ENCODE peak calls at places on chromosomes 2 and 18, in eight cellular contexts. V, B, L, E, A, R, K and D are unnamed samples.

GRCh38 chr2:111927723-111928122 is 29.3 kb downstream of the MERTK start:
- DNase-seq in V (no peak), B (no peak), L (no peak), E (no peak), A (no peak), R (no peak), K (no peak), D (no peak)

GRCh38 chr18:9779630-9780029 is 71.5 kb downstream of the RAB31 start:
- DNase-seq in V (no peak), B (no peak), L (no peak), E (no peak), A (no peak), R (no peak), K (no peak), D (peak)

GRCh38 chr2:125684256-125684655 is 971.7 kb upstream of the GYPC start:
- DNase-seq in V (no peak), B (no peak), L (no peak), E (no peak), A (no peak), R (no peak), K (no peak), D (no peak)

GRCh38 chr2:47230418-47230817 is 75.3 kb upstream of the STPG4 start:
- DNase-seq in V (no peak), B (peak), L (no peak), E (peak), A (peak), R (peak), K (no peak), D (peak)

GRCh38 chr2:185771396-185771795 is 32.8 kb downstream of the FSIP2 start:
- DNase-seq in V (no peak), B (no peak), L (no peak), E (no peak), A (no peak), R (no peak), K (no peak), D (no peak)

GRCh38 chr2:109487237-109487869 is 126.4 kb downstream of the SEPTIN10 start:
- DNase-seq in V (no peak), B (no peak), L (no peak), E (peak), A (no peak), R (no peak), K (no peak), D (no peak)

GRCh38 chr2:101204400-101205095 is 48.1 kb upstream of the CNOT11 start:
- DNase-seq in V (no peak), B (no peak), L (no peak), E (no peak), A (no peak), R (no peak), K (no peak), D (no peak)

GRCh38 chr2:37771600-37772088 is 100.2 kb upstream of the CDC42EP3 start:
- DNase-seq in V (no peak), B (peak), L (no peak), E (peak), A (no peak), R (no peak), K (no peak), D (no peak)

GRCh38 chr18:77865853-77866252 is 616.2 kb downstream of the GALR1 start:
- DNase-seq in V (no peak), B (no peak), L (no peak), E (no peak), A (no peak), R (no peak), K (no peak), D (no peak)

GRCh38 chr2:157784169-157784822 is 91.8 kb downstream of the ACVR1 start:
- DNase-seq in V (no peak), B (peak), L (peak), E (peak), A (peak), R (no peak), K (peak), D (peak)

GRCh38 chr18:9413586-9413985 is 61.7 kb upstream of the RALBP1 start:
- DNase-seq in V (no peak), B (no peak), L (no peak), E (peak), A (no peak), R (no peak), K (no peak), D (no peak)

GRCh38 chr2:241080405-241081189 is 21.5 kb downstream of the MTERF4 start:
- DNase-seq in V (no peak), B (no peak), L (no peak), E (no peak), A (no peak), R (no peak), K (no peak), D (no peak)
- TF ChIP-seq CTCF in V (no peak), B (no peak), L (no peak), E (no peak), A (no peak), R (no peak), K (no peak), D (no peak)

GRCh38 chr18:31497711-31498449 is at the start of gene DSG2:
- DNase-seq in V (peak), B (peak), L (peak), E (peak), A (peak), R (no peak), K (peak), D (peak)

GRCh38 chr18:31500161-31500688 is 2.2 kb downstream of the DSG2 start:
- DNase-seq in V (no peak), B (no peak), L (no peak), E (no peak), A (no peak), R (no peak), K (no peak), D (no peak)

GRCh38 chr18:31499157-31499524 is 1.2 kb downstream of the DSG2 start:
- DNase-seq in V (no peak), B (no peak), L (no peak), E (no peak), A (no peak), R (no peak), K (no peak), D (peak)

GRCh38 chr18:31498450-31499156 is 626 bp downstream of the DSG2 start:
- DNase-seq in V (no peak), B (no peak), L (no peak), E (no peak), A (peak), R (no peak), K (no peak), D (peak)

DNA sequence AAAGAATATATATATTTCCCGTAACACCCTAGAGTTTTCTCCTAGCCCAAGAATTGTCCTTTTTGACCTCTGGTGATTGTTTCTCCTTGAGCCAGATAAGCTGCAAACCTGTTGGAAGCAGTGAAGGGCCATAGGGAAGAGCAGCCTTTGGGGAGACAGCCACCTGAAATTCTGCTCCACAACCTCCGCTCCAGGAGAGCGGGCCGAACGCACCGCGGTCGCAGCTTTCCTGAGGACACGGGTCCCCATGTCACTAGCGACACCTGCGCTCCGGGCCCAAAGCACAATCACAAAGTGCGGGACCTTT is 620 bp upstream of the DSG2 start:
- DNase-seq in V (no peak), B (no peak), L (no peak), E (no peak), A (no peak), R (no peak), K (no peak), D (peak)
- H3K27ac ChIP-seq in V (no peak), B (peak), L (peak), E (no peak), A (peak), R (no peak), K (no peak), D (peak)

DNA sequence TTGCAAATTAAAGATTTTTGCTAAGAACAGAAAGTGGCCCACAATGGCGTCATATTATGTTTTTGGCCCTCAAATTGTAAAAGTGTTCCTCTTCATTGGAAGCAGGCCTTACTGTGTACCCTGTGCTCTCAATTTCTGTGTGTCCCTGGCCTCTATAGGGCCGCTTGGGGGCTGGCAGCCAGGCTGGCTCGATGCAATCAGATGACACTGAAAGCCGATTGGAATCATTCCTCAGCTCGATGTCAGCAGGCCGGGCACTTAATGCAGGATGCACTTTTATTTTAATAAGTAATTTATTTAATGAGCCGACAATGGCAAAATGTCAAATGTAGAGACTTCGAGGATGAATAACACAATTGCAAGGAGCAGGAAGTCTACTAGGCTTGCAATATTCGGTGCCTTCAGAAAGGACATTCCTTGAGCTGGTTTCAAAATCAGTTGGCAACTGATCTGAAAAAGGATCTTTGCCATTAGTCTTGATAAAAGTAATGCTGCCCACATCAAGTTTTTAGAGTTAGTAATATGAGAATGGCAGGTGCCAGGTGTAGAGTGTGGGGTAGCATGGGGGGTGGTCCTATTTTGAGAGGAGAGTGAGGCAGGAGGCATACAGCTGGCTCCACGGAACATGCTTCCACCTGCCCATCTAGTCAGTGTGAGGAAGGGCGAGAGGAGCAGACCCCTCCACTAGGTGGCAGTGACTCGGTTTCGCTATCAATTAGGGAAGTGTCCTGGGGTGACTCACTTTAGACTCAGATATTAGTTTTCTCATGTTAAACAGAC is 80.7 kb downstream of the NABP1 start:
- DNase-seq in V (peak), B (no peak), L (peak), E (peak), A (no peak), R (no peak), K (peak), D (peak)
- TF ChIP-seq CTCF in V (peak), B (no peak), L (peak), E (peak), A (no peak), R (no peak), K (peak), D (peak)

GRCh38 chr2:239003933-239004636 is 156.2 kb downstream of the TWIST2 start:
- DNase-seq in V (no peak), B (peak), L (peak), E (no peak), A (no peak), R (peak), K (no peak), D (no peak)

GRCh38 chr2:239002591-239002959 is 154.7 kb downstream of the TWIST2 start:
- DNase-seq in V (no peak), B (no peak), L (no peak), E (no peak), A (no peak), R (no peak), K (no peak), D (no peak)

GRCh38 chr2:239005586-239005985 is 157.7 kb downstream of the TWIST2 start:
- DNase-seq in V (no peak), B (peak), L (peak), E (no peak), A (no peak), R (peak), K (no peak), D (no peak)

GRCh38 chr2:239001794-239002193 is 153.9 kb downstream of the TWIST2 start:
- DNase-seq in V (no peak), B (no peak), L (no peak), E (no peak), A (no peak), R (no peak), K (no peak), D (no peak)

DNA sequence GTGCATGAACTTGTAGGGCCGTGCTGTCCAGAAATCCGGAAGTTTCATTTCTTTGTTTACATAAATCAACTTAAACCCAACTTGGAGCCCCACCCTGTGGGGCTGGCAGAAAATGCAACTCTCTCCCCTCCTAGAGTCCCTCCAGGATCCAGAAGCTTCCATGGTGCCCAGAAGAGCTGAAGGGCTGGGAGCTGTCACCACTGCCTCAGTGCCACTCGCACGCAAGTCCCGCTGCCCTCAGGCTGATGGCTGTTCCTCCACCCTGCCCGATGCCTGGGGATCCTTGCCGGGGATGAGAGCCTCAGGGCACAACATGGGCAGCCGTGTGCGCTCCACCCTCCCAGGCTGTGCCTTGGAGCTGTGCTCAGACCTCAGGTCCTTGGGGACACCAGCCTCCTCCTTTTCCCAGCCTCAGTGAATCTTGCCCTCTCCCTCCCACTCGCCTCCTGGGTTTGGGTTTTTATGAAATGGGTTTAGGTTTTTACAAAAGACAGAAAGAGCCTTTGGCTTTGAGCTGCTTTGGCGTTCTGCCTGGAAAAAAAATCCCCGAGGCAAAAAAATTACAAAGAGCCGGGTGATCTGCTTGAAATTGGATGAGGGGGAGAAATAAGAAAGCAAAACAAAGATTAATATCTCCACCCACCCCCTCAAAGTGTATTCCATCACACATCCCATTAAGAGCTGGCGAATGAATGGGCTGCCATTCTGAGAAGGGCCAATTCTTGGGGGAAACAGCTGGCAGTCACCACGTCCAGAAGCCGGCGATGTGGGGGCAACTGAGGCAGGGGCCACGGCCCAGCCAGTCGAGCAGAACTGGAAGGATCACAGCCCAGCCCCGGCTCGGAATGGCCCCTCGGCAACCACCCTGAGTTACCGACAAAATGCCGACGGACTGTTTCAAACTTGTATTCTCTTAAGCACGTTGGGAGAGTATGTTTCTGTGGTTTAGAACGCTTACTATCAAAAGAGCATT is 155.4 kb downstream of the TWIST2 start:
- DNase-seq in V (no peak), B (peak), L (peak), E (peak), A (no peak), R (no peak), K (no peak), D (peak)
- H3K27ac ChIP-seq in V (no peak), B (peak), L (no peak), E (no peak), A (peak), R (peak), K (no peak), D (no peak)

DNA sequence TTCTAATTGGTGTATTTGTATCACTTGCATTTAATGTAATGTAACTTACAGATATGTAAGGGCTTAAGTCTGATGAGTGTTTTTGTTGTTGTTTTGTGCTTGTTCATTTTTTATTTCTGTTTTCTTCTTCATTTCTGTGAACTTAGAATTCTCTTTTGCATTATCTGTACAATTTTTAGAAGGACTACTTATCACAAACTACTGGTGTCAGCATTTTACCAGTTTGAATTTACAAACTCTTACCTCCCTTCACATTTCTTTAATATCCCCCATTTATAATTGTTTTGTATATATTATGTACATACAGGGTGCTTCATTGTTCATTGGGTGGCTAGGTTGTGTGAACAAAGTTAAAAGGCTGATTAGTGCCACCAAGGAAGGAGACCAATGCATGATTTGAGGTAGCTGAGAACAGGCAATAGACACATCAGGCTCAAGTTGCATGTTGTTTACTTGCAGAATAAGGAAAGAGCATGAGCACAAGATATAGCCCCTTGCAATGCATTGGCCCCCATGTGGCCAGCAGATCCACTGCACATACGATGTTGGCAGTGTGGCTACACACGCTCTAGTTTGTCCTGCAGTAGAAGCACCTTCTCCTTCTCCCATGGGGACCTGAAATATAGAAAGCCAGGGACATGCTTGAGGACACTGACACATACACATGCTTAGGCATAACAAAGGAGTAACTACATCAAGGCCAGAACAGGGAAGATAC is 198.2 kb downstream of the CD8B2 start:
- DNase-seq in V (no peak), B (no peak), L (no peak), E (no peak), A (no peak), R (no peak), K (no peak), D (no peak)
- TF ChIP-seq CTCF in V (peak), B (no peak), L (no peak), E (no peak), A (no peak), R (no peak), K (peak), D (no peak)

GRCh38 chr2:127155901-127156300 is 48.9 kb upstream of the BIN1 start:
- DNase-seq in V (no peak), B (peak), L (no peak), E (peak), A (no peak), R (no peak), K (no peak), D (no peak)

GRCh38 chr2:127154985-127155650 is 48.2 kb upstream of the BIN1 start:
- DNase-seq in V (no peak), B (peak), L (no peak), E (peak), A (no peak), R (no peak), K (no peak), D (no peak)

GRCh38 chr2:127153691-127154158 is 46.8 kb upstream of the BIN1 start:
- DNase-seq in V (no peak), B (peak), L (no peak), E (peak), A (no peak), R (no peak), K (no peak), D (peak)

GRCh38 chr2:127157114-127157513 is 50.2 kb upstream of the BIN1 start:
- DNase-seq in V (no peak), B (peak), L (no peak), E (no peak), A (no peak), R (no peak), K (no peak), D (no peak)

DNA sequence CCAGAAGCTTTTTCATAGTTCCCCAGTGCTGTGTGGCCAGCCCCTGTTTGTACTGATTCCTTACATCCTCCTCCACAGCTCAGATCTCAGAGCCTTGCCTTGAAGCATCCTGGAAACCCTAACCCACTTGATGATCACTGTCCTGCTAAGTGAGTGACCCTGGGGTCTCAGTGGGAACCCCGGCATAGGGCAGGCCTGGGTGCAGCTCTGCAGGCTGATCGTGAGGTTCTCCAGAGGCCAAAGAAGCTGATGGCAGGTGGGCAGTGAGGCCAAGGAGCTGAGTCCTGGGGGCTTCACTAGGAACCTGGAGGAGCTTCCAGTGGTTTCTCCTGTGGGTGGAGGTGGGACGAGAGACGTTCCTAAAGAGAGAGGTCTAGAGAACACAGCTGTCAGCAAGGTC is 47.4 kb upstream of the BIN1 start:
- DNase-seq in V (no peak), B (peak), L (no peak), E (no peak), A (no peak), R (no peak), K (no peak), D (no peak)
- H3K27ac ChIP-seq in V (no peak), B (no peak), L (no peak), E (peak), A (no peak), R (peak), K (no peak), D (no peak)

GRCh38 chr2:229275506-229275905 is 4.4 kb upstream of the PID1 start:
- DNase-seq in V (no peak), B (no peak), L (no peak), E (no peak), A (no peak), R (no peak), K (no peak), D (no peak)
- TF ChIP-seq CTCF in V (no peak), B (no peak), L (no peak), E (no peak), A (no peak), R (no peak), K (no peak), D (no peak)

GRCh38 chr18:35010156-35010555 is 31.1 kb upstream of the MAPRE2 start:
- DNase-seq in V (no peak), B (no peak), L (no peak), E (no peak), A (no peak), R (no peak), K (no peak), D (no peak)
- H3K27ac ChIP-seq in V (no peak), B (no peak), L (no peak), E (no peak), A (no peak), R (no peak), K (no peak), D (no peak)